ENCODE peak calls at places on chromosomes 12 and 14, in eight cellular contexts. One of them, this sample, is unnamed.

GRCh38 chr12:65902504-65902903 is 78.2 kb downstream of the HMGA2 start:
- DNase-seq in hypothalamus: no peak
- DNase-seq in non-pigmented ciliary epithelial cell: no peak
- DNase-seq in NCI-H1092: no peak
- DNase-seq in CD8-positive, alpha-beta memory T cell: no peak
- DNase-seq in foreskin keratinocyte: no peak
- DNase-seq in stimulated activated CD4-positive, alpha-beta T cell treated with anti-CD3 and anti-CD28 coated beads, Interleukin-12 subunit alpha, Interleukin-12 subunit beta, amount 100 ng/mL, for 4 hours: no peak
- DNase-seq in GM13976: peak; percentile 64
- DNase-seq in this sample: no peak

GRCh38 chr12:89949457-89950195 is 241.0 kb upstream of the ATP2B1 start:
- DNase-seq in NCI-H1092: peak; percentile 6
- DNase-seq in non-pigmented ciliary epithelial cell: no peak
- DNase-seq in hypothalamus: no peak
- DNase-seq in stimulated activated CD4-positive, alpha-beta T cell treated with anti-CD3 and anti-CD28 coated beads, Interleukin-12 subunit alpha, Interleukin-12 subunit beta, amount 100 ng/mL, for 4 hours: peak; percentile 7
- DNase-seq in GM13976: peak; percentile 59
- DNase-seq in foreskin keratinocyte: peak; percentile 79
- DNase-seq in CD8-positive, alpha-beta memory T cell: peak; percentile 88
- DNase-seq in this sample: no peak

GRCh38 chr12:98002887-98003493 is 512.4 kb upstream of the TMPO start:
- DNase-seq in hypothalamus: no peak
- DNase-seq in CD8-positive, alpha-beta memory T cell: no peak
- DNase-seq in NCI-H1092: peak; percentile 62
- DNase-seq in non-pigmented ciliary epithelial cell: peak; percentile 10
- DNase-seq in foreskin keratinocyte: no peak
- DNase-seq in stimulated activated CD4-positive, alpha-beta T cell treated with anti-CD3 and anti-CD28 coated beads, Interleukin-12 subunit alpha, Interleukin-12 subunit beta, amount 100 ng/mL, for 4 hours: no peak
- DNase-seq in GM13976: peak; percentile 26
- DNase-seq in this sample: peak; percentile 15

GRCh38 chr12:57896437-57897201 is 44.7 kb upstream of the ATP23 start:
- DNase-seq in CD8-positive, alpha-beta memory T cell: no peak
- DNase-seq in stimulated activated CD4-positive, alpha-beta T cell treated with anti-CD3 and anti-CD28 coated beads, Interleukin-12 subunit alpha, Interleukin-12 subunit beta, amount 100 ng/mL, for 4 hours: no peak
- DNase-seq in foreskin keratinocyte: no peak
- DNase-seq in GM13976: no peak
- DNase-seq in non-pigmented ciliary epithelial cell: no peak
- DNase-seq in hypothalamus: peak; percentile 77
- DNase-seq in NCI-H1092: peak; percentile 46
- DNase-seq in this sample: peak; percentile 46

GRCh38 chr12:88638956-88639355 is 58.7 kb upstream of the KITLG start:
- DNase-seq in CD8-positive, alpha-beta memory T cell: no peak
- DNase-seq in hypothalamus: no peak
- DNase-seq in GM13976: no peak
- DNase-seq in foreskin keratinocyte: no peak
- DNase-seq in non-pigmented ciliary epithelial cell: no peak
- DNase-seq in NCI-H1092: no peak
- DNase-seq in stimulated activated CD4-positive, alpha-beta T cell treated with anti-CD3 and anti-CD28 coated beads, Interleukin-12 subunit alpha, Interleukin-12 subunit beta, amount 100 ng/mL, for 4 hours: no peak
- DNase-seq in this sample: no peak

GRCh38 chr14:61343991-61344405 is 22.6 kb downstream of the PRKCH start:
- DNase-seq in GM13976: no peak
- DNase-seq in hypothalamus: no peak
- DNase-seq in non-pigmented ciliary epithelial cell: no peak
- DNase-seq in stimulated activated CD4-positive, alpha-beta T cell treated with anti-CD3 and anti-CD28 coated beads, Interleukin-12 subunit alpha, Interleukin-12 subunit beta, amount 100 ng/mL, for 4 hours: no peak
- DNase-seq in CD8-positive, alpha-beta memory T cell: no peak
- DNase-seq in foreskin keratinocyte: no peak
- DNase-seq in NCI-H1092: no peak
- DNase-seq in this sample: no peak

GRCh38 chr12:86681062-86681461 is 424.9 kb upstream of the MGAT4C start:
- DNase-seq in CD8-positive, alpha-beta memory T cell: no peak
- DNase-seq in non-pigmented ciliary epithelial cell: no peak
- DNase-seq in GM13976: no peak
- DNase-seq in hypothalamus: no peak
- DNase-seq in foreskin keratinocyte: no peak
- DNase-seq in stimulated activated CD4-positive, alpha-beta T cell treated with anti-CD3 and anti-CD28 coated beads, Interleukin-12 subunit alpha, Interleukin-12 subunit beta, amount 100 ng/mL, for 4 hours: no peak
- DNase-seq in NCI-H1092: no peak
- DNase-seq in this sample: no peak

GRCh38 chr14:52703225-52703624 is 3.8 kb upstream of the PSMC6 start:
- DNase-seq in GM13976: no peak
- DNase-seq in hypothalamus: no peak
- DNase-seq in foreskin keratinocyte: peak; percentile 72
- DNase-seq in CD8-positive, alpha-beta memory T cell: no peak
- DNase-seq in stimulated activated CD4-positive, alpha-beta T cell treated with anti-CD3 and anti-CD28 coated beads, Interleukin-12 subunit alpha, Interleukin-12 subunit beta, amount 100 ng/mL, for 4 hours: no peak
- DNase-seq in NCI-H1092: no peak
- DNase-seq in non-pigmented ciliary epithelial cell: peak; percentile 84
- DNase-seq in this sample: no peak

GRCh38 chr12:88309546-88309945 is 167.4 kb downstream of the TMTC3 start:
- DNase-seq in NCI-H1092: no peak
- DNase-seq in hypothalamus: no peak
- DNase-seq in foreskin keratinocyte: no peak
- DNase-seq in GM13976: no peak
- DNase-seq in stimulated activated CD4-positive, alpha-beta T cell treated with anti-CD3 and anti-CD28 coated beads, Interleukin-12 subunit alpha, Interleukin-12 subunit beta, amount 100 ng/mL, for 4 hours: no peak
- DNase-seq in non-pigmented ciliary epithelial cell: no peak
- DNase-seq in CD8-positive, alpha-beta memory T cell: no peak
- DNase-seq in this sample: no peak

GRCh38 chr14:75426332-75427125 is 1.3 kb upstream of the JDP2 start:
- DNase-seq in foreskin keratinocyte: no peak
- DNase-seq in hypothalamus: no peak
- DNase-seq in stimulated activated CD4-positive, alpha-beta T cell treated with anti-CD3 and anti-CD28 coated beads, Interleukin-12 subunit alpha, Interleukin-12 subunit beta, amount 100 ng/mL, for 4 hours: no peak
- DNase-seq in non-pigmented ciliary epithelial cell: no peak
- DNase-seq in GM13976: peak; percentile 81
- DNase-seq in NCI-H1092: no peak
- DNase-seq in CD8-positive, alpha-beta memory T cell: no peak
- DNase-seq in this sample: no peak

GRCh38 chr14:68386950-68387779 is 405.7 kb downstream of the ZFP36L1 start:
- DNase-seq in foreskin keratinocyte: no peak
- DNase-seq in non-pigmented ciliary epithelial cell: no peak
- DNase-seq in hypothalamus: no peak
- DNase-seq in stimulated activated CD4-positive, alpha-beta T cell treated with anti-CD3 and anti-CD28 coated beads, Interleukin-12 subunit alpha, Interleukin-12 subunit beta, amount 100 ng/mL, for 4 hours: no peak
- DNase-seq in GM13976: no peak
- DNase-seq in NCI-H1092: no peak
- DNase-seq in CD8-positive, alpha-beta memory T cell: no peak
- DNase-seq in this sample: no peak